ENCODE peak calls at places on chromosomes 2 and 18, in nine cellular contexts. R is left ventricle myocardium inferior; S is Jurkat, Clone E6-1; L is neural crest cell; C is NCI-H446; P is fibroblast of pulmonary artery; Z is NB4; M is C1 segment of cervical spinal cord; B is A549. O is an unnamed sample.
A peak's percentile ranks its signal among the peaks of the same experiment; 100 is the strongest.

GRCh38 chr18:321839-322467 is 54.1 kb upstream of the THOC1 start:
- DNase-seq in R (no peak), S (no peak), L (no peak), C (no peak), P (no peak), Z (no peak), M (no peak), B (no peak), O (no peak)

GRCh38 chr2:130390460-130391057 is 34.7 kb downstream of the PTPN18 start:
- DNase-seq in R (peak; percentile 48), S (no peak), L (no peak), C (no peak), P (no peak), Z (peak; percentile 41), M (no peak), B (no peak), O (no peak)

GRCh38 chr18:43789234-43790000 is 512.1 kb upstream of the SYT4 start:
- DNase-seq in R (no peak), S (no peak), L (no peak), C (no peak), P (peak; percentile 36), Z (no peak), M (no peak), B (no peak), O (peak; percentile 7)

GRCh38 chr2:6928452-6928851 is 11.2 kb downstream of the RNF144A start:
- DNase-seq in R (no peak), S (no peak), L (no peak), C (no peak), P (no peak), Z (no peak), M (no peak), B (no peak), O (no peak)

GRCh38 chr2:43314299-43314927 is 88.0 kb upstream of the ZFP36L2 start:
- DNase-seq in R (no peak), S (no peak), L (no peak), C (no peak), P (no peak), Z (no peak), M (no peak), B (no peak), O (no peak)

GRCh38 chr2:64311948-64312621 is 141.9 kb upstream of the LGALSL start:
- DNase-seq in R (peak; percentile 72), S (no peak), L (peak; percentile 62), C (peak; percentile 48), P (peak; percentile 98), Z (peak; percentile 64), M (peak; percentile 80), B (peak; percentile 53), O (peak; percentile 97)

GRCh38 chr2:25517701-25518100 is 155.7 kb downstream of the DTNB start:
- DNase-seq in R (no peak), S (no peak), L (no peak), C (no peak), P (no peak), Z (no peak), M (no peak), B (no peak), O (no peak)

GRCh38 chr2:9654429-9655100 is 23.8 kb upstream of the YWHAQ start:
- DNase-seq in R (no peak), S (no peak), L (no peak), C (no peak), P (peak; percentile 39), Z (no peak), M (no peak), B (no peak), O (no peak)

GRCh38 chr2:106191511-106192016 is 2.5 kb downstream of the UXS1 start:
- DNase-seq in R (no peak), S (no peak), L (no peak), C (no peak), P (no peak), Z (no peak), M (no peak), B (no peak), O (no peak)

GRCh38 chr18:53911200-53911599 is 313.3 kb downstream of the MBD2 start:
- DNase-seq in R (no peak), S (no peak), L (no peak), C (no peak), P (no peak), Z (no peak), M (no peak), B (no peak), O (peak; percentile 9)

GRCh38 chr18:51038110-51038509 is 8.1 kb downstream of the SMAD4 start:
- DNase-seq in R (no peak), S (no peak), L (no peak), C (no peak), P (no peak), Z (peak; percentile 12), M (no peak), B (no peak), O (no peak)

GRCh38 chr18:9364242-9364641 is 29.7 kb downstream of the TWSG1 start:
- DNase-seq in R (no peak), S (no peak), L (no peak), C (no peak), P (no peak), Z (no peak), M (no peak), B (no peak), O (no peak)

GRCh38 chr18:28858248-28858647 is 681.3 kb upstream of the CDH2 start:
- DNase-seq in R (no peak), S (no peak), L (no peak), C (no peak), P (no peak), Z (no peak), M (no peak), B (no peak), O (no peak)

GRCh38 chr2:14234911-14235310 is 397.6 kb upstream of the LRATD1 start:
- DNase-seq in R (no peak), S (peak; percentile 64), L (no peak), C (no peak), P (no peak), Z (no peak), M (no peak), B (no peak), O (no peak)

GRCh38 chr18:7592305-7593071 is 25.4 kb downstream of the PTPRM start:
- DNase-seq in R (no peak), S (peak; percentile 6), L (no peak), C (no peak), P (no peak), Z (no peak), M (no peak), B (no peak), O (no peak)

GRCh38 chr2:8566788-8567468 is 114.9 kb upstream of the ID2 start:
- DNase-seq in R (no peak), S (no peak), L (no peak), C (no peak), P (no peak), Z (no peak), M (no peak), B (no peak), O (no peak)

GRCh38 chr2:181178823-181179412 is 198.5 kb downstream of the UBE2E3 start:
- DNase-seq in R (no peak), S (peak; percentile 29), L (peak; percentile 8), C (no peak), P (no peak), Z (peak; percentile 59), M (no peak), B (peak; percentile 13), O (no peak)

GRCh38 chr18:24436939-24437338 is 10.5 kb downstream of the IMPACT start:
- DNase-seq in R (no peak), S (no peak), L (no peak), C (no peak), P (no peak), Z (no peak), M (no peak), B (no peak), O (no peak)

GRCh38 chr2:99957724-99958123 is 184.7 kb downstream of the AFF3 start:
- DNase-seq in R (no peak), S (no peak), L (no peak), C (no peak), P (no peak), Z (no peak), M (no peak), B (no peak), O (peak; percentile 36)

GRCh38 chr18:37546023-37546537 is 19.5 kb downstream of the CELF4 start:
- DNase-seq in R (no peak), S (no peak), L (no peak), C (no peak), P (no peak), Z (no peak), M (no peak), B (no peak), O (no peak)

GRCh38 chr18:29154758-29155725 is 978.1 kb upstream of the CDH2 start:
- DNase-seq in R (no peak), S (no peak), L (no peak), C (no peak), P (peak; percentile 63), Z (no peak), M (no peak), B (peak; percentile 45), O (peak; percentile 91)

GRCh38 chr2:7108792-7109557 is 191.8 kb downstream of the RNF144A start:
- DNase-seq in R (no peak), S (no peak), L (no peak), C (no peak), P (no peak), Z (no peak), M (no peak), B (no peak), O (no peak)

GRCh38 chr18:64720781-64721464 is 572.0 kb upstream of the LINC00305 start:
- DNase-seq in R (no peak), S (no peak), L (peak; percentile 9), C (no peak), P (no peak), Z (no peak), M (no peak), B (no peak), O (no peak)

GRCh38 chr2:231189571-231190495 is 8.6 kb upstream of the ARMC9 start:
- DNase-seq in R (peak; percentile 62), S (no peak), L (no peak), C (no peak), P (no peak), Z (no peak), M (peak; percentile 54), B (no peak), O (peak; percentile 51)

GRCh38 chr18:32317651-32318050 is 127.8 kb downstream of the MEP1B start:
- DNase-seq in R (no peak), S (no peak), L (no peak), C (no peak), P (peak; percentile 82), Z (no peak), M (no peak), B (no peak), O (peak; percentile 71)

GRCh38 chr2:45681675-45682074 is 30.2 kb downstream of the PRKCE start:
- DNase-seq in R (no peak), S (no peak), L (no peak), C (no peak), P (peak; percentile 82), Z (peak; percentile 21), M (no peak), B (peak; percentile 48), O (peak; percentile 93)

GRCh38 chr2:123380536-123380935 is 644.6 kb upstream of the CNTNAP5 start:
- DNase-seq in R (no peak), S (no peak), L (no peak), C (peak; percentile 52), P (peak; percentile 8), Z (peak; percentile 5), M (peak; percentile 1), B (no peak), O (no peak)

GRCh38 chr2:27721335-27721734 is 50.2 kb upstream of the MRPL33 start:
- DNase-seq in R (no peak), S (no peak), L (no peak), C (no peak), P (no peak), Z (no peak), M (no peak), B (peak; percentile 84), O (no peak)

GRCh38 chr2:25334482-25334881 is 7.2 kb downstream of the DNMT3A start:
- DNase-seq in R (no peak), S (no peak), L (no peak), C (no peak), P (no peak), Z (no peak), M (no peak), B (no peak), O (no peak)

GRCh38 chr2:222499226-222499625 is 74.9 kb downstream of the SGPP2 start:
- DNase-seq in R (no peak), S (no peak), L (no peak), C (no peak), P (no peak), Z (no peak), M (no peak), B (no peak), O (no peak)